ENCODE peak calls at places on chromosome 12, in four cellular contexts. C, H, A and M are unnamed samples.

GRCh38 chr12:13530966-13531365 is 334.4 kb downstream of the EMP1 start:
- DNase-seq in C (no peak), H (no peak), A (no peak), M (no peak)

GRCh38 chr12:113894717-113895116 is 71.4 kb downstream of the RBM19 start:
- DNase-seq in A (no peak), H (no peak), C (no peak), M (no peak)

GRCh38 chr12:78898416-78898815 is 33.8 kb downstream of the SYT1 start:
- DNase-seq in A (no peak), H (no peak), C (peak; percentile 26), M (peak; percentile 78)

GRCh38 chr12:43289412-43289811 is 262.6 kb downstream of the ADAMTS20 start:
- DNase-seq in A (no peak), C (peak; percentile 47), H (no peak), M (peak; percentile 77)

GRCh38 chr12:124490584-124491305 is 76.7 kb downstream of the NCOR2 start:
- DNase-seq in H (no peak), C (no peak), A (no peak), M (no peak)

GRCh38 chr12:57934804-57935203 is 6.6 kb upstream of the ATP23 start:
- DNase-seq in H (no peak), A (no peak), C (no peak), M (no peak)

GRCh38 chr12:76072568-76072967 is 11.9 kb downstream of the NAP1L1 start:
- DNase-seq in A (no peak), C (no peak), H (no peak), M (no peak)

GRCh38 chr12:42725839-42726238 is 136.3 kb upstream of the PRICKLE1 start:
- DNase-seq in C (peak; percentile 75), H (peak; percentile 80), A (no peak), M (peak; percentile 98)

GRCh38 chr12:54262403-54262925 is 17.5 kb downstream of the CBX5 start:
- DNase-seq in C (peak; percentile 78), H (no peak), A (no peak), M (peak; percentile 76)

GRCh38 chr12:62291888-62292760 is 31.9 kb downstream of the USP15 start:
- DNase-seq in C (no peak), A (no peak), H (peak; percentile 54), M (peak; percentile 63)

GRCh38 chr12:50932787-50933280 is 19.5 kb upstream of the HIGD1C start:
- DNase-seq in A (no peak), H (no peak), C (no peak), M (no peak)

GRCh38 chr12:109115758-109116610 is at the start of gene ACACB:
- DNase-seq in C (no peak), H (no peak), A (no peak), M (no peak)

GRCh38 chr12:29306682-29307081 is 74.3 kb downstream of the ERGIC2 start:
- DNase-seq in A (no peak), C (no peak), H (no peak), M (no peak)

GRCh38 chr12:103560604-103561101 is 26.4 kb upstream of the STAB2 start:
- DNase-seq in C (peak; percentile 99), A (no peak), H (peak; percentile 99), M (peak; percentile 99)

GRCh38 chr12:2841056-2841455 is 6.2 kb upstream of the NRIP2 start:
- DNase-seq in H (no peak), A (no peak), C (no peak), M (no peak)

GRCh38 chr12:642633-643477 is 20.4 kb downstream of the NINJ2 start:
- DNase-seq in A (no peak), C (peak; percentile 80), H (no peak), M (peak; percentile 66)

GRCh38 chr12:108578813-108579212 is 16.4 kb downstream of the ISCU start:
- DNase-seq in C (no peak), A (no peak), H (no peak), M (no peak)

GRCh38 chr12:6222009-6222702 is 22.0 kb downstream of the CD9 start:
- DNase-seq in H (peak; percentile 75), C (no peak), A (no peak), M (peak; percentile 30)

GRCh38 chr12:45725631-45726593 is 3.6 kb upstream of the ARID2 start:
- DNase-seq in C (peak; percentile 66), H (peak; percentile 63), A (no peak), M (peak; percentile 64)

GRCh38 chr12:15608931-15609330 is 180.3 kb downstream of the EPS8 start:
- DNase-seq in A (no peak), C (peak; percentile 20), H (no peak), M (no peak)

GRCh38 chr12:104694711-104695110 is 238.0 kb downstream of the CHST11 start:
- DNase-seq in C (peak; percentile 48), A (no peak), H (no peak), M (no peak)

GRCh38 chr12:857611-858010 is 91.9 kb downstream of the RAD52 start:
- DNase-seq in A (no peak), C (peak; percentile 94), H (peak; percentile 81), M (peak; percentile 82)

GRCh38 chr12:40033260-40033649 is 72.6 kb downstream of the SLC2A13 start:
- DNase-seq in C (no peak), A (no peak), H (no peak), M (no peak)

GRCh38 chr12:51429705-51430104 is 5.1 kb downstream of the SLC4A8 start:
- DNase-seq in A (no peak), C (no peak), H (no peak), M (no peak)

GRCh38 chr12:15842106-15842505 is 40.1 kb upstream of the STRAP start:
- DNase-seq in H (peak; percentile 56), C (peak; percentile 88), A (no peak), M (peak; percentile 86)

GRCh38 chr12:12779529-12779928 is 5.9 kb upstream of the APOLD1 start:
- DNase-seq in C (peak; percentile 91), H (peak; percentile 90), A (no peak), M (peak; percentile 88)

GRCh38 chr12:100435948-100436347 is 37.7 kb upstream of the NR1H4 start:
- DNase-seq in H (no peak), C (no peak), A (no peak), M (no peak)

GRCh38 chr12:31370645-31371620 is 45.0 kb upstream of the SINHCAF start:
- DNase-seq in C (no peak), A (peak; percentile 77), H (no peak), M (peak; percentile 19)
- H3K9ac ChIP-seq in C (peak overlapping the region; percentile 57), A (peak overlapping the region; percentile 74), H (no peak overlapping the region), M (no peak overlapping the region)

GRCh38 chr12:66055837-66056319 is 74.7 kb downstream of the LLPH start:
- DNase-seq in C (no peak), A (no peak), H (no peak), M (no peak)
- H3K9ac ChIP-seq in C (no peak overlapping the region), A (no peak overlapping the region), H (no peak overlapping the region), M (no peak overlapping the region)

GRCh38 chr12:4648499-4649357 is at the start of the genes AKAP3 and NDUFA9:
- DNase-seq in H (peak; percentile 73), C (peak; percentile 92), A (peak; percentile 51), M (peak; percentile 89)
- H3K9ac ChIP-seq in H (peak within 1 kb of the TSS; percentile 91), C (peak within 1 kb of the TSS; percentile 94), A (peak within 1 kb of the TSS; percentile 80), M (peak within 1 kb of the TSS; percentile 84)

GRCh38 chr12:94170690-94171594 is 22.6 kb downstream of the PLXNC1 start:
- DNase-seq in A (no peak), H (no peak), C (no peak), M (no peak)
- H3K9ac ChIP-seq in A (no peak overlapping the region), H (no peak overlapping the region), C (no peak overlapping the region), M (no peak overlapping the region)